ENCODE peak calls at places on chromosomes 2 and 18, in eight cellular contexts. Y is HCT116, B is breast epithelium, N is uterus, D is adrenal gland, F is thyroid gland, L is A549, O is HepG2. G is an unnamed sample.
A peak's percentile ranks its signal among the peaks of the same experiment; 100 is the strongest.

GRCh38 chr2:142127248-142127647 is 3.6 kb downstream of the LRP1B start:
- DNase-seq in F (no peak), N (no peak), B (no peak), D (no peak), L (no peak), Y (no peak), O (no peak), G (no peak)

GRCh38 chr2:11662882-11663281 is 7.1 kb downstream of the NTSR2 start:
- DNase-seq in F (no peak), L (no peak), O (no peak), N (no peak), B (no peak), D (no peak), Y (no peak), G (no peak)

GRCh38 chr2:3827673-3828575 is 124.5 kb downstream of the DCDC2C start:
- DNase-seq in D (peak; percentile 18), O (no peak), B (no peak), L (peak; percentile 60), N (no peak), F (peak; percentile 22), Y (no peak), G (no peak)

GRCh38 chr2:149075868-149076267 is 37.4 kb downstream of the LYPD6B start:
- DNase-seq in L (no peak), D (no peak), N (no peak), Y (no peak), F (no peak), O (no peak), B (no peak), G (no peak)

GRCh38 chr2:13201924-13202323 is 485.2 kb downstream of the TRIB2 start:
- DNase-seq in D (no peak), Y (no peak), B (no peak), F (no peak), L (no peak), N (no peak), O (no peak), G (no peak)

GRCh38 chr2:223041527-223042109 is 10.4 kb upstream of the KCNE4 start:
- DNase-seq in B (no peak), Y (peak; percentile 71), F (peak; percentile 86), N (peak; percentile 74), L (peak; percentile 83), O (no peak), D (peak; percentile 63), G (peak; percentile 67)

GRCh38 chr2:240898731-240899467 is 2.9 kb upstream of the MAB21L4 start:
- DNase-seq in D (peak; percentile 58), F (no peak), N (no peak), Y (no peak), L (no peak), O (no peak), B (no peak), G (no peak)

GRCh38 chr2:241904791-241905710 is 35.5 kb downstream of the RTP5 start:
- DNase-seq in L (no peak), N (no peak), B (no peak), F (no peak), D (no peak), Y (no peak), O (no peak), G (no peak)

GRCh38 chr2:16093639-16094447 is 153.5 kb downstream of the MYCN start:
- DNase-seq in Y (no peak), D (no peak), O (peak; percentile 60), N (no peak), F (peak; percentile 89), L (no peak), B (no peak), G (no peak)

GRCh38 chr2:152525277-152525838 is 190.4 kb downstream of the FMNL2 start:
- DNase-seq in Y (no peak), L (no peak), D (peak; percentile 70), O (peak; percentile 27), N (no peak), B (no peak), F (peak; percentile 86), G (no peak)

GRCh38 chr2:7997279-7997678 is 684.6 kb upstream of the ID2 start:
- DNase-seq in L (no peak), O (no peak), D (no peak), Y (no peak), F (no peak), B (no peak), N (no peak), G (no peak)

GRCh38 chr2:101985101-101985792 is 6.5 kb upstream of the IL1R2 start:
- DNase-seq in N (no peak), L (no peak), Y (no peak), B (no peak), F (peak; percentile 64), O (peak; percentile 45), D (no peak), G (no peak)

GRCh38 chr18:49561377-49562193 is at the start of gene LIPG:
- DNase-seq in N (no peak), Y (peak; percentile 57), B (peak; percentile 41), L (peak; percentile 36), O (peak; percentile 34), D (peak; percentile 40), F (peak; percentile 88), G (peak; percentile 33)

GRCh38 chr2:212173771-212174510 is 364.7 kb downstream of the ERBB4 start:
- DNase-seq in B (no peak), F (no peak), D (no peak), Y (no peak), L (no peak), N (no peak), O (no peak), G (no peak)

GRCh38 chr18:59057969-59058368 is 81.7 kb upstream of the SEC11C start:
- DNase-seq in L (no peak), Y (no peak), D (no peak), B (no peak), F (peak; percentile 63), O (no peak), N (no peak), G (no peak)

GRCh38 chr18:64405161-64405560 is 256.3 kb upstream of the LINC00305 start:
- DNase-seq in B (no peak), D (no peak), O (no peak), L (no peak), F (no peak), Y (no peak), N (no peak), G (no peak)

GRCh38 chr2:18626256-18626668 is 36.9 kb upstream of the NT5C1B start:
- DNase-seq in N (no peak), B (no peak), O (no peak), Y (no peak), D (no peak), F (no peak), L (no peak), G (no peak)

GRCh38 chr2:239293450-239294430 is 107.1 kb downstream of the HDAC4 start:
- DNase-seq in D (peak; percentile 52), O (no peak), L (no peak), F (no peak), Y (no peak), B (no peak), N (peak; percentile 20), G (no peak)

GRCh38 chr2:64220285-64220684 is 76.1 kb upstream of the PELI1 start:
- DNase-seq in Y (no peak), L (no peak), N (no peak), O (no peak), F (no peak), B (no peak), D (no peak), G (no peak)
- H3K4me1 ChIP-seq in Y (no peaks in the 10 kb centered on the region), L (no peaks in the 10 kb centered on the region), N (no peaks in the 10 kb centered on the region), O (no peaks in the 10 kb centered on the region), F (no peaks in the 10 kb centered on the region), B (peaks cover 25% of the 10 kb centered on the region), D (peaks cover 13% of the 10 kb centered on the region), G (peaks cover 28% of the 10 kb centered on the region)

DNA sequence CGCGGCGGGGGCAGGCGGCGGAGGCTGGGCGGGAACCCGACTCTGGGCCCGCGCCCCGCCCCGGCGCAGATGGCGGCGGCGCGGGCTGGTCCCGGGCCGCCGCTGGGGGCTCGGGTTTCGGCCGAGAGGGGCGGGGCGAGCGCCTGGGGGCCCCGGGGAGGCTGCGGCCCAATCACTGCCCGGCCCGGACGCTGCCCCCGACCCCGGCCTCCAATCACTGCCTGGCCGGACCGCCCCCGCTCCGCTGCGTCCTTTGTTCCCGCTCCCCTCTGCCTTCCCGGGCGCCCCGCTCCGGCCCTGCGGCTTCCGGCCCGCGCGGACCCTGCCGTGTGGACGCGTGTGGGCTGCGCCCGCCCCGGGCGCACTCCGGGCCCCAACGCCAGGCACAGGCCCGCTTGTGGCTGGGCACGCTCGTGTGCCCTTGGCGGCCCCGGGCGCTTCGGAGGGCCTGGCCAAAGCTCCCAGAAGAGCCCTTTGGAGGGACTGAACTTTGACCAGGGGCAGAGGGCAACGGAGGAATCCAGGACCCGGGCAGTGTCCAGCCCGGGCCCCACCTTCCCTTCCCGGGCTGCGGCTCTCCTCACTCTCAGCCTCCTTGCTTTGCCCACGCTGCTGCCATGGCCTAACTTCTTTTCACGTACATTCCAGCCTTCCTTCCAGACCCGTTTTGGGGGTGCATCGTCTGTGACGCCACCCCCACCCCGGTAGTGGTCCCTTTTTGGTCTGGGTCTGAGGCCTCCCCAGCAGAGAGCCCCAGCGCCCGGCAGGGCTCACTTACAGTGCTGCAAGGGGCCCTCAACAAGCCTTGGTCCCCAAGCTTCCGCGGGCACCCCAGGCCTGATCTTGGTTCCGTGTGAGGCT is 27.1 kb upstream of the PTMA start:
- DNase-seq in L (peak; percentile 78), F (peak; percentile 91), Y (no peak), O (peak; percentile 87), N (peak; percentile 92), B (peak; percentile 67), D (peak; percentile 85), G (peak; percentile 92)
- TF ChIP-seq POLR2A in L (peak; percentile 63), F (peak; percentile 84), Y (peak; percentile 67), O (peak; percentile 93), N (peak; percentile 40), B (no peak), D (peak; percentile 76), G (peak; percentile 74)

GRCh38 chr2:233353769-233354499 is at the start of gene DGKD:
- DNase-seq in Y (peak; percentile 29), N (peak; percentile 65), O (peak; percentile 79), B (peak; percentile 31), L (peak; percentile 45), D (peak; percentile 37), F (peak; percentile 47), G (peak; percentile 71)
- H3K4me1 ChIP-seq in Y (peaks cover 37% of the 10 kb centered on the region), N (peaks cover 6% of the 10 kb centered on the region), O (peaks cover 76% of the 10 kb centered on the region), B (no peaks in the 10 kb centered on the region), L (peaks cover 76% of the 10 kb centered on the region), D (peaks cover 11% of the 10 kb centered on the region), F (peaks cover 15% of the 10 kb centered on the region), G (no peaks in the 10 kb centered on the region)

DNA sequence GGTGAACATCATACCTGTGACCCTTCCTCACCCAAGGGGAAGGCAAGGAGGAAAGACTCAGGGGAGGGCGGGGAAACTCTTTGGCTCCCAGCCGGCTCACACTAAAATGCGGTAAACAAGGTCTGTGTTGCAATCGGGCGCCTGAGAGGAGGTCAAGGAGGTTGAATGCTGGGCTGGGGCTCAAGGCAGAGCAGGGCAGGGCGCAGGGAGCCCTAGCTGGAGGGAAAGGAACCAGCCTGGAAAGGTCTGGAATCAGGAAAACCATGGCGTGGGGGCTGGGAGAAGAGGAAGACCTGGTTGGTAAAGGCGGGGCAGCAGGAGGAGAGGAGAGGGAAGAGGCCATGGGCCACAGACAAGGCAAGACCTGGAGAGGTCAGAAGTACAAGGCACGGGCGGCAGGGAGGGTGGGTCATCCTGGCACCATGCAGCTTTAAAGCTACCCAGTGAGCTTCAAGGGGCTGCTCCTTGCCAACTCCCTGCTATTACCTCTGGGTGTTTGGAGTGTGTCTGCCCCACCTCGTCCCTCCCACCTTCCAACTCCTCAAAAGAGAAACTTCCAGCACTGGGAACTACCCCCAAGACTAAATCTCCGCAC is 4.8 kb upstream of the TMEM37 start:
- DNase-seq in F (peak; percentile 70), B (peak; percentile 48), Y (no peak), D (peak; percentile 78), N (peak; percentile 36), L (no peak), O (peak; percentile 68), G (no peak)
- TF ChIP-seq POLR2A in F (no peak), B (no peak), Y (no peak), D (no peak), N (no peak), L (no peak), O (no peak), G (no peak)

G was measured in heart left ventricle.